ENCODE peak calls at places on chromosome 7, in ten cellular contexts. C is A549, F is body of pancreas, P is lower leg skin, G is adrenal gland, R is IMR-90, H is transverse colon, Q is NB4, B is ovary, U is right lobe of liver. X is an unnamed sample.

GRCh38 chr7:1644341-1645070 is 25.6 kb upstream of the ELFN1 start:
- DNase-seq in B (no peak), U (peak), R (no peak), F (no peak), H (no peak), C (no peak), P (no peak), G (no peak), Q (no peak), X (peak)

GRCh38 chr7:139036901-139037300 is 1.1 kb upstream of the ZC3HAV1L start:
- DNase-seq in Q (peak), H (no peak), R (no peak), U (no peak), G (no peak), F (no peak), C (no peak), B (no peak), P (peak), X (no peak)

GRCh38 chr7:458511-459245 is 61.0 kb downstream of the PDGFA start:
- DNase-seq in B (no peak), G (no peak), U (peak), Q (no peak), R (no peak), H (no peak), C (no peak), F (no peak), P (no peak), X (no peak)

GRCh38 chr7:6436385-6436685 is 11.4 kb downstream of the DAGLB start:
- DNase-seq in Q (peak), B (no peak), G (peak), R (no peak), H (no peak), F (no peak), U (no peak), P (no peak), C (no peak), X (no peak)

GRCh38 chr7:4436361-4436899 is 245.7 kb upstream of the FOXK1 start:
- DNase-seq in Q (no peak), H (no peak), B (no peak), U (no peak), R (no peak), C (peak), P (no peak), G (no peak), F (no peak), X (no peak)

GRCh38 chr7:86058649-86059048 is 585.1 kb upstream of the GRM3 start:
- DNase-seq in F (no peak), B (no peak), Q (no peak), P (no peak), G (no peak), C (no peak), H (no peak), R (no peak), U (peak), X (peak)

GRCh38 chr7:157734926-157735640 is 398.3 kb downstream of the DNAJB6 start:
- DNase-seq in F (no peak), P (no peak), G (no peak), H (no peak), C (no peak), B (no peak), U (no peak), Q (no peak), R (no peak), X (peak)

GRCh38 chr7:47507514-47507913 is 74.4 kb downstream of the TNS3 start:
- DNase-seq in G (no peak), P (no peak), U (peak), Q (no peak), H (no peak), F (no peak), R (no peak), C (no peak), B (no peak), X (no peak)

GRCh38 chr7:46165281-46165680 is 244.2 kb upstream of the IGFBP3 start:
- DNase-seq in F (no peak), G (no peak), B (no peak), P (no peak), C (no peak), U (no peak), R (peak), H (no peak), Q (no peak), X (no peak)

GRCh38 chr7:50978633-50979215 is 196.0 kb upstream of the GRB10 start:
- DNase-seq in G (no peak), F (no peak), U (no peak), H (no peak), C (peak), P (no peak), B (no peak), R (no peak), Q (peak), X (no peak)

GRCh38 chr7:93704241-93704640 is 129.7 kb upstream of the CALCR start:
- DNase-seq in Q (no peak), P (no peak), H (no peak), G (no peak), U (no peak), R (no peak), F (no peak), C (no peak), B (no peak), X (no peak)

GRCh38 chr7:33739286-33739685 is 166.1 kb upstream of the BMPER start:
- DNase-seq in B (no peak), R (no peak), C (no peak), F (no peak), H (no peak), G (no peak), P (no peak), Q (no peak), U (no peak), X (no peak)

GRCh38 chr7:73885975-73886798 is 25.2 kb downstream of the TMEM270 start:
- DNase-seq in G (no peak), R (peak), C (no peak), Q (peak), U (no peak), H (peak), P (no peak), B (peak), F (no peak), X (peak)

GRCh38 chr7:28276303-28276702 is 95.7 kb upstream of the JAZF1 start:
- DNase-seq in Q (no peak), P (no peak), F (no peak), R (no peak), G (no peak), H (no peak), B (no peak), C (no peak), U (no peak), X (no peak)

GRCh38 chr7:28277364-28277763 is 96.8 kb upstream of the JAZF1 start:
- DNase-seq in U (no peak), H (no peak), B (no peak), Q (no peak), C (no peak), R (no peak), P (no peak), G (no peak), F (no peak), X (no peak)

GRCh38 chr7:28269700-28270361 is 89.2 kb upstream of the JAZF1 start:
- DNase-seq in U (no peak), B (no peak), Q (peak), G (no peak), P (no peak), H (no peak), C (no peak), F (no peak), R (no peak), X (no peak)

GRCh38 chr7:28270536-28270935 is 89.9 kb upstream of the JAZF1 start:
- DNase-seq in B (no peak), C (no peak), H (no peak), U (no peak), Q (no peak), F (no peak), P (no peak), G (no peak), R (no peak), X (no peak)

GRCh38 chr7:28272461-28272877 is 91.9 kb upstream of the JAZF1 start:
- DNase-seq in H (peak), G (peak), U (peak), B (peak), P (peak), Q (peak), R (peak), F (peak), C (peak), X (peak)
- H3K4me3 ChIP-seq in H (no peak), G (no peak), U (no peak), B (no peak), P (no peak), Q (no peak), R (no peak), F (no peak), C (no peak), X (peak)

DNA sequence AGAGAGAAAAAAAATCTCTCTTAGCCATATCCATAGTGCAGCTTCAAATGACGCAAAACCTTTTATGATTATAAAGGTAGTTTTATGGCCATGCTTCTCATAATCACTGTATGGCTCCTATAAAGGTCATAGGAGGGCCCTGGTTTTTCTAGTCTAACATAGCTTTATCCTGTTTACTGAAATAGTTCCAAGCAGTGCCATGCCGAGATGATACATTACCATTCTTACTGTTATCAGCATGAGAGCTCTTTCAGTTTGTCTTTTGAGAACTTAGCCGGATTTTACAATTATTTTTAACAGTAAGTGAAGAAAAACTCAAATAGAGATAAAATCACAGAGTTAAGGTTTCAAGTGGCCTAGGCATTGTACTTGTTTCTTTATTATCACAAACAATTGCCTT is 35.2 kb downstream of the KCND2 start:
- DNase-seq in Q (no peak), U (no peak), B (no peak), R (no peak), C (no peak), G (no peak), H (no peak), F (no peak), P (no peak), X (no peak)
- TF ChIP-seq POLR2A in Q (no peak), U (no peak), B (no peak), R (no peak), C (no peak), G (no peak), H (no peak), F (no peak), P (no peak), X (no peak)

GRCh38 chr7:149771199-149771636 is 2.2 kb downstream of the ZNF467 start:
- DNase-seq in P (no peak), H (peak), R (no peak), F (peak), U (no peak), G (peak), B (no peak), C (no peak), Q (no peak), X (no peak)
- H3K4me3 ChIP-seq in P (no peak), H (peak), R (peak), F (peak), U (peak), G (no peak), B (peak), C (peak), Q (peak), X (peak)

GRCh38 chr7:43584200-43584586 is 1.3 kb downstream of the STK17A start:
- DNase-seq in F (peak), U (no peak), Q (peak), P (peak), C (peak), G (peak), B (peak), H (peak), R (peak), X (peak)
- TF ChIP-seq POLR2A in F (no peak), U (peak), Q (no peak), P (no peak), C (no peak), G (peak), B (no peak), H (no peak), R (no peak), X (no peak)

GRCh38 chr7:24910551-24911212 is 69.3 kb downstream of the OSBPL3 start:
- DNase-seq in P (no peak), C (no peak), U (no peak), R (no peak), B (no peak), Q (peak), H (no peak), F (no peak), G (no peak), X (no peak)

GRCh38 chr7:24911213-24911603 is 68.8 kb downstream of the OSBPL3 start:
- DNase-seq in G (no peak), F (no peak), P (no peak), R (no peak), H (no peak), C (no peak), Q (peak), B (no peak), U (no peak), X (no peak)

GRCh38 chr7:24908166-24908565 is 71.8 kb downstream of the OSBPL3 start:
- DNase-seq in P (no peak), U (no peak), G (no peak), F (no peak), R (no peak), Q (no peak), C (no peak), B (no peak), H (no peak), X (no peak)

GRCh38 chr7:24907311-24907886 is 72.6 kb downstream of the OSBPL3 start:
- DNase-seq in U (no peak), R (peak), P (no peak), H (no peak), G (no peak), F (no peak), C (peak), Q (peak), B (no peak), X (no peak)

GRCh38 chr7:24908757-24909156 is 71.2 kb downstream of the OSBPL3 start:
- DNase-seq in B (no peak), G (no peak), R (no peak), C (no peak), F (no peak), P (no peak), Q (no peak), H (no peak), U (no peak), X (no peak)
- H3K4me3 ChIP-seq in B (no peak), G (no peak), R (no peak), C (no peak), F (no peak), P (no peak), Q (no peak), H (no peak), U (no peak), X (no peak)

GRCh38 chr7:100574362-100575205 is 884 bp upstream of the SAP25 start:
- DNase-seq in Q (no peak), B (no peak), U (no peak), F (no peak), H (no peak), R (no peak), P (no peak), C (no peak), G (peak), X (no peak)

GRCh38 chr7:100572281-100572948 is 1.3 kb downstream of the SAP25 start:
- DNase-seq in Q (no peak), P (no peak), G (peak), B (no peak), F (no peak), H (no peak), C (no peak), R (no peak), U (no peak), X (peak)

GRCh38 chr7:100572949-100573675 is 588 bp downstream of the SAP25 start:
- DNase-seq in R (no peak), G (peak), C (no peak), B (no peak), Q (no peak), U (no peak), H (no peak), F (no peak), P (no peak), X (peak)

GRCh38 chr7:100575206-100575631 is 1.5 kb upstream of the SAP25 start:
- DNase-seq in R (no peak), Q (no peak), F (no peak), B (no peak), U (peak), H (no peak), C (no peak), P (no peak), G (peak), X (no peak)

GRCh38 chr7:100573691-100574361 is at the start of gene SAP25:
- DNase-seq in C (no peak), R (no peak), F (no peak), B (no peak), U (no peak), G (peak), H (no peak), Q (no peak), P (no peak), X (no peak)
- TF ChIP-seq POLR2A in C (no peak), R (no peak), F (no peak), B (no peak), U (no peak), G (no peak), H (no peak), Q (no peak), P (no peak), X (no peak)